ENCODE peak calls at places on chromosomes 12 and 14, in four cellular contexts. J is breast epithelium, A is mammary epithelial cell, T is HepG2. O is an unnamed sample.

GRCh38 chr14:56494167-56494566 is 85.4 kb upstream of the TMEM260 start:
- DNase-seq in J (no peak), T (no peak), A (no peak), O (no peak)

GRCh38 chr12:79441534-79441933 is 249.2 kb downstream of the PAWR start:
- DNase-seq in A (no peak), J (no peak), T (no peak), O (no peak)

GRCh38 chr12:15700595-15700994 is 88.6 kb downstream of the EPS8 start:
- DNase-seq in J (no peak), T (no peak), A (peak; percentile 83), O (no peak)

GRCh38 chr12:20946732-20947131 is 136.2 kb downstream of the SLCO1B3 start:
- DNase-seq in J (no peak), A (no peak), T (peak; percentile 1), O (no peak)

GRCh38 chr14:28344381-28344780 is 422.2 kb upstream of the FOXG1 start:
- DNase-seq in A (peak; percentile 75), J (no peak), T (no peak), O (no peak)

GRCh38 chr12:124321040-124321481 is 26.2 kb downstream of the RFLNA start:
- DNase-seq in J (peak; percentile 70), T (peak; percentile 24), A (peak; percentile 48), O (peak; percentile 33)

GRCh38 chr14:54829486-54830224 is 73.0 kb downstream of the GCH1 start:
- DNase-seq in J (no peak), T (no peak), A (no peak), O (no peak)

GRCh38 chr14:60758875-60759274 is 24.3 kb downstream of the MNAT1 start:
- DNase-seq in A (no peak), J (no peak), T (no peak), O (no peak)

GRCh38 chr12:88108021-88108420 is 33.9 kb downstream of the CEP290 start:
- DNase-seq in T (no peak), J (no peak), A (no peak), O (no peak)

GRCh38 chr14:77113644-77114043 is 15.6 kb downstream of the CIPC start:
- DNase-seq in A (no peak), J (no peak), T (no peak), O (no peak)

GRCh38 chr12:116057356-116057755 is 220.1 kb downstream of the MED13L start:
- DNase-seq in J (no peak), A (no peak), T (no peak), O (no peak)

GRCh38 chr12:116050266-116050665 is 227.2 kb downstream of the MED13L start:
- DNase-seq in J (no peak), T (no peak), A (no peak), O (no peak)

GRCh38 chr12:116054280-116054679 is 223.2 kb downstream of the MED13L start:
- DNase-seq in J (no peak), T (no peak), A (no peak), O (no peak)

GRCh38 chr12:116055895-116056607 is 221.4 kb downstream of the MED13L start:
- DNase-seq in T (no peak), A (no peak), J (no peak), O (no peak)

GRCh38 chr12:116053479-116054195 is 223.9 kb downstream of the MED13L start:
- DNase-seq in A (peak; percentile 14), J (no peak), T (peak; percentile 71), O (no peak)
- H3K4me1 ChIP-seq in A (peaks cover 17% of the 10 kb centered on the region), J (peaks cover 17% of the 10 kb centered on the region), T (peaks cover 15% of the 10 kb centered on the region), O (no peaks in the 10 kb centered on the region)

DNA sequence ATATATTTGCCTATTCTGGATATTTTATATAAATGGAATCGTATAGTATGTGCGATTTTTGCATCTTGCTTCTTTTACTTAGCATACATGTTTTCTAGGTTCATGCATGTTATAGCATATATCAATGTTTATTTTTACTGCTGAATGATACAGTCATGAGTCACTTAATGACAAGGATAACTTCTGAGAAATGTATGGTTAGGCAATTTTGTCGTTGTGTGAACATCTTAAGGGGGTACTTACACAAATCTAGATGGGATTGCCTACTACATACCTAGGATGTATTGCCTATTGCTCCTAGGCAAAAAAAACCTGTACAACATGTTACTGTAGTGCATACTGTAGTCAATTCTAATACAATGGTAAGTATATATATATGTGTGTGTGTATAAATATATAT is 8.8 kb downstream of the USP15 start:
- DNase-seq in T (no peak), J (no peak), A (peak; percentile 62), O (no peak)
- H3K4me1 ChIP-seq in T (peaks cover 20% of the 10 kb centered on the region), J (no peaks in the 10 kb centered on the region), A (peaks cover 18% of the 10 kb centered on the region), O (no peaks in the 10 kb centered on the region)

GRCh38 chr14:89736866-89737265 is 217.7 kb downstream of the EFCAB11 start:
- DNase-seq in J (no peak), T (no peak), A (no peak), O (no peak)
- H3K4me1 ChIP-seq in J (no peaks in the 10 kb centered on the region), T (no peaks in the 10 kb centered on the region), A (no peaks in the 10 kb centered on the region), O (no peaks in the 10 kb centered on the region)

GRCh38 chr14:89721330-89721729 is 233.2 kb downstream of the EFCAB11 start:
- DNase-seq in A (no peak), T (no peak), J (no peak), O (no peak)

GRCh38 chr14:89721991-89722390 is 232.5 kb downstream of the EFCAB11 start:
- DNase-seq in J (no peak), T (no peak), A (no peak), O (no peak)

GRCh38 chr14:89720741-89721315 is 233.7 kb downstream of the EFCAB11 start:
- DNase-seq in J (no peak), T (no peak), A (no peak), O (no peak)

GRCh38 chr14:89719371-89720075 is 235.0 kb downstream of the EFCAB11 start:
- DNase-seq in T (no peak), A (no peak), J (no peak), O (no peak)

DNA sequence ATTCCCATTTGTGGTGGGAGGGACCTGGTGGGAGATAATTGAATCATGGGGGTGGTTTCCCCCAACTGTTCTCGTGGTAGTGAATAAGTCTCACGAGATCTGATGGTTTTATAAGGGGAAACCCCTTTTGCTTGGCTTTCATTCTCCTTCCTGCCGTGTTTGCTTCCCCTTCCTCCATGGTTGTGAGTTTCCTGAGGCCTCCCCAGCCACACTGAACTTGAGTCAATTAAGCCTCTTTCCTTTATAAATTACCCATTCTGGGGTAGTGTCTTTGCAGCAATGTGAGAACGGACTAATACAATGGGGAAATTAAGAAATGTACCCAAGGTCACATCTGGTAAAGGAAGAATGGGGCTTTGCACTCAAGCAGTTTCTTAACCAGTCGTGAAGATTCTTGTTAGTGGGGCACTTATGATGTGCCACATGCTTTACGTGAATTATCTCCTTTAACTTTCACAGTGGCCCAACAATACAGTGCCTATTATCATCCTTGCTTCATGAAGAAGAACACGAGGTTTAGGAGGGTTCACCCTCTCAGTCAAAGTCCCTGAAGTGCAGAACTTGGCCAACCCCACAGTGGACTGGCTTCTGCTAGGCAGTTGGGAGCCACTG is 234.3 kb downstream of the EFCAB11 start:
- DNase-seq in J (no peak), A (no peak), T (no peak), O (no peak)
- H3K4me1 ChIP-seq in J (no peaks in the 10 kb centered on the region), A (peaks cover 7% of the 10 kb centered on the region), T (peaks cover 24% of the 10 kb centered on the region), O (peaks cover 23% of the 10 kb centered on the region)

DNA sequence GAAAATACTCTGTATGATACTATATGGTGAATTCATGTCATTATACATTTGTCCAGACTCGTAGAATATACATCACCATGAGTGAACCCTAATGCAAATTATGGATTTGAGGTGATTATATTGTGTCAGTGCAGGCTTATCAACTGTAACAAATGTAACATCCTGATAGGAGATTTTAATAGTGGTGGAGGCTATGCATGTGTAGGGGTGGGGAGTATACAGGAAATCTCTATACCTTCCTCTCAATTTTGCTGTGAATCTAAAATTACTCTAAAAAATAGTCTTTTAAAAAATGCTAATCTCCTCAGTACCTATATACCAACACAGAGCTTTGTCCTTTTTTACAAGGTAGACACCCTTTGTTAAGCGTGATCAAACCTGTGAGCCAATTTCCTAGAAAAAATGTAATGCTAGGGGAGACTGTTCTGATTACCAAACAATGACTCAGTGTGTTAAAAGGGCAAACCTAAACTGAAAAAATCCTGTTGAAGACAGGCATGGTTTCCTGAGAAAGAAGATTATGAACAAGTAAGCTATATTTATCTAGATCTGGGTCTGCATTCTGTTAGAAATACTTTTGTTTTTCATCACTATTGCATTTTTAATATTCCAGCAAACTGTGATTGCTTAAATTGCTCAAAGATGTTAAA is 170.9 kb downstream of the DUSP6 start:
- DNase-seq in T (no peak), J (no peak), A (peak; percentile 91), O (no peak)
- H3K4me1 ChIP-seq in T (no peaks in the 10 kb centered on the region), J (peaks cover 5% of the 10 kb centered on the region), A (peaks cover 41% of the 10 kb centered on the region), O (no peaks in the 10 kb centered on the region)

GRCh38 chr12:123028475-123028874 is 48.0 kb downstream of the ARL6IP4 start:
- DNase-seq in A (no peak), J (no peak), T (no peak), O (no peak)
- H3K4me1 ChIP-seq in A (no peaks in the 10 kb centered on the region), J (no peaks in the 10 kb centered on the region), T (no peaks in the 10 kb centered on the region), O (peaks cover 7% of the 10 kb centered on the region)

DNA sequence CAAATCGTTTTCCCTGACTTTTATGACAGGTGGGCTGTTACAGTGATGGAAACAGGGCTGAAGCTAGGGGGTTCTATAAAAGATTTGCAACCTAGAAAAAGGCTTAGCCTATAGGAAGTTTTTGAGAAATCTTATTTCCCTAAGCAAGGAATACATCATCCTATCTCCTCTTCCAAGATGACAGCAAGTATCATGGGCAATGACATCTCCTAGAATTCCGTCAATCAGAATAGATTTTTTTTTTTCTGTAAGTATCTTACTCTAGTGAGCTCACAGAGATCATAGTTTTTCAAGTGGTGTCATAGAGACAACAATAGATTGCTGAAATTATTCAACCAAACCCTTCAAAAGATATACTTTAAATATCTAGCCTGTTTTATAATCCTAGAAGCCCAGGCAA is 108.8 kb downstream of the MYF5 start:
- DNase-seq in J (no peak), T (no peak), A (no peak), O (no peak)
- H3K4me1 ChIP-seq in J (no peaks in the 10 kb centered on the region), T (peaks cover 13% of the 10 kb centered on the region), A (no peaks in the 10 kb centered on the region), O (peaks cover 5% of the 10 kb centered on the region)

DNA sequence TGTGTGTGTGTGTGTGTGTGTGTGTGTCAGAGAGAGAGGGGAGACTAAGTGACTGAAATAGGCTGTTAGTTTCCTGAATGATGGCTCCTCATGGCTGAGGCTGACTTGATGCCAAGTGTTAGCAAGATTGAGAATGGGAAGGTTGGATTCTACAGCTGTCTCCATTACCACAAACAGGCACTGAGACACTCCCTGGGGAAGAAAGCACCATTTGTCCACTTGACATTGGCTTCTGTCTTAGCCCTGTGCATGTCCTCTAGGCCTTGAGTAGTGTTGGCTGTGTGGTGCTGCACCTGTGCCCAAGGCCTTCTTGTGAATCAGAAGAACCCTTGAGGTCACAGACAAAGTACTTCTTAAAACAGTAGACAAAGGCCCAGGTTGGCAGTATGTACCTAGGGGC is 15.6 kb downstream of the ERG28 start:
- DNase-seq in T (no peak), A (no peak), J (no peak), O (no peak)
- H3K4me1 ChIP-seq in T (peaks cover 71% of the 10 kb centered on the region), A (peaks cover 38% of the 10 kb centered on the region), J (no peaks in the 10 kb centered on the region), O (no peaks in the 10 kb centered on the region)

GRCh38 chr14:101202627-101203404 is 299.3 kb upstream of the RTL1 start:
- DNase-seq in A (no peak), J (peak; percentile 45), T (no peak), O (peak; percentile 20)

GRCh38 chr14:101200008-101200649 is 296.6 kb upstream of the RTL1 start:
- DNase-seq in T (no peak), A (no peak), J (peak; percentile 22), O (peak; percentile 32)

GRCh38 chr14:101201535-101202125 is 298.1 kb upstream of the RTL1 start:
- DNase-seq in J (peak; percentile 27), T (no peak), A (no peak), O (no peak)

GRCh38 chr14:101199028-101199770 is 295.7 kb upstream of the RTL1 start:
- DNase-seq in A (no peak), T (no peak), J (peak; percentile 20), O (peak; percentile 28)

GRCh38 chr14:101200650-101201516 is 297.4 kb upstream of the RTL1 start:
- DNase-seq in T (no peak), J (peak; percentile 28), A (no peak), O (peak; percentile 13)
- H3K4me1 ChIP-seq in T (no peaks in the 10 kb centered on the region), J (no peaks in the 10 kb centered on the region), A (no peaks in the 10 kb centered on the region), O (peaks cover 11% of the 10 kb centered on the region)